ENCODE peak calls at places on chromosomes 1 and 21, in nine cellular contexts. A is CD8-positive, alpha-beta T cell; X is fibroblast of lung; J is CD8-positive, alpha-beta memory T cell; Q is kidney epithelial cell; C is ovary; P is stomach; E is mammary epithelial cell; K is upper lobe of right lung. M is an unnamed sample.
A peak's percentile ranks its signal among the peaks of the same experiment; 100 is the strongest.

GRCh38 chr1:154669464-154670282 is 61.7 kb upstream of the ADAR start:
- DNase-seq in C (peak; percentile 68), P (peak; percentile 71), K (peak; percentile 81), J (peak; percentile 69), A (peak; percentile 72), X (peak; percentile 70), E (peak; percentile 57), Q (peak; percentile 26), M (peak; percentile 72)

GRCh38 chr1:224054012-224054411 is 59.9 kb upstream of the FBXO28 start:
- DNase-seq in E (peak; percentile 24), J (no peak), K (no peak), Q (no peak), P (no peak), C (no peak), X (no peak), A (no peak), M (peak; percentile 48)

GRCh38 chr1:174021611-174022079 is 512 bp downstream of the RC3H1 start:
- DNase-seq in J (no peak), C (peak; percentile 68), E (peak; percentile 56), A (peak; percentile 34), K (no peak), P (no peak), X (peak; percentile 66), Q (no peak), M (no peak)

GRCh38 chr1:192776206-192776605 is 32.6 kb upstream of the RGS2 start:
- DNase-seq in E (no peak), C (no peak), Q (no peak), P (no peak), X (no peak), J (no peak), A (no peak), K (no peak), M (no peak)

GRCh38 chr1:65590279-65590678 is 169.8 kb downstream of the LEPR start:
- DNase-seq in C (no peak), P (no peak), A (no peak), J (no peak), E (no peak), X (no peak), Q (no peak), K (no peak), M (no peak)

GRCh38 chr1:227316941-227317540 is 1.3 kb downstream of the CDC42BPA start:
- DNase-seq in P (no peak), Q (no peak), E (peak; percentile 32), J (no peak), C (no peak), A (no peak), K (no peak), X (peak; percentile 39), M (no peak)

GRCh38 chr1:183164350-183164749 is 21.7 kb upstream of the LAMC2 start:
- DNase-seq in X (peak; percentile 93), Q (peak; percentile 91), J (no peak), E (peak; percentile 94), A (no peak), P (no peak), C (no peak), K (no peak), M (peak; percentile 96)

GRCh38 chr21:35904995-35905972 is 155.0 kb downstream of the SETD4 start:
- DNase-seq in X (peak; percentile 17), P (no peak), E (no peak), K (peak; percentile 60), Q (no peak), J (no peak), A (no peak), C (no peak), M (no peak)

GRCh38 chr21:29233611-29234540 is 64.8 kb upstream of the BACH1 start:
- DNase-seq in P (no peak), X (no peak), K (no peak), A (no peak), J (no peak), Q (no peak), E (peak; percentile 39), C (no peak), M (peak; percentile 31)

GRCh38 chr1:21574464-21575151 is 65.4 kb downstream of the ALPL start:
- DNase-seq in E (peak; percentile 28), A (no peak), P (peak; percentile 48), C (peak; percentile 62), J (no peak), K (no peak), Q (no peak), X (peak; percentile 55), M (no peak)

GRCh38 chr1:59298178-59298583 is 1.3 kb downstream of the FGGY start:
- DNase-seq in J (no peak), E (no peak), A (no peak), X (no peak), P (no peak), Q (no peak), C (peak; percentile 62), K (no peak), M (no peak)

GRCh38 chr1:95263400-95263799 is 29.4 kb downstream of the RWDD3 start:
- DNase-seq in Q (no peak), E (no peak), A (no peak), C (no peak), P (no peak), K (no peak), J (no peak), X (peak; percentile 29), M (no peak)

GRCh38 chr1:171794085-171794484 is 12.6 kb downstream of the METTL13 start:
- DNase-seq in P (no peak), Q (peak; percentile 69), K (no peak), X (peak; percentile 71), J (no peak), C (no peak), A (no peak), E (peak; percentile 92), M (peak; percentile 94)

GRCh38 chr1:59422921-59423575 is 126.2 kb downstream of the FGGY start:
- DNase-seq in X (no peak), Q (no peak), C (no peak), P (peak; percentile 92), J (no peak), E (no peak), A (no peak), K (peak; percentile 70), M (no peak)

GRCh38 chr1:15172405-15173259 is 19.1 kb downstream of the TMEM51 start:
- DNase-seq in J (no peak), X (peak; percentile 25), E (peak; percentile 94), K (peak; percentile 6), A (no peak), P (no peak), Q (no peak), C (no peak), M (peak; percentile 93)

GRCh38 chr21:45481566-45481965 is 60.7 kb downstream of the SLC19A1 start:
- DNase-seq in P (no peak), Q (no peak), K (no peak), X (no peak), E (no peak), C (no peak), J (no peak), A (no peak), M (no peak)
- H3K36me3 ChIP-seq in P (peaks cover 13% of the 10 kb centered on the region), Q (peaks cover 5% of the 10 kb centered on the region), K (peaks cover 4% of the 10 kb centered on the region), X (peaks cover 17% of the 10 kb centered on the region), E (peaks cover 6% of the 10 kb centered on the region), C (no peaks in the 10 kb centered on the region), J (no peaks in the 10 kb centered on the region), A (no peaks in the 10 kb centered on the region), M (no peaks in the 10 kb centered on the region)

DNA sequence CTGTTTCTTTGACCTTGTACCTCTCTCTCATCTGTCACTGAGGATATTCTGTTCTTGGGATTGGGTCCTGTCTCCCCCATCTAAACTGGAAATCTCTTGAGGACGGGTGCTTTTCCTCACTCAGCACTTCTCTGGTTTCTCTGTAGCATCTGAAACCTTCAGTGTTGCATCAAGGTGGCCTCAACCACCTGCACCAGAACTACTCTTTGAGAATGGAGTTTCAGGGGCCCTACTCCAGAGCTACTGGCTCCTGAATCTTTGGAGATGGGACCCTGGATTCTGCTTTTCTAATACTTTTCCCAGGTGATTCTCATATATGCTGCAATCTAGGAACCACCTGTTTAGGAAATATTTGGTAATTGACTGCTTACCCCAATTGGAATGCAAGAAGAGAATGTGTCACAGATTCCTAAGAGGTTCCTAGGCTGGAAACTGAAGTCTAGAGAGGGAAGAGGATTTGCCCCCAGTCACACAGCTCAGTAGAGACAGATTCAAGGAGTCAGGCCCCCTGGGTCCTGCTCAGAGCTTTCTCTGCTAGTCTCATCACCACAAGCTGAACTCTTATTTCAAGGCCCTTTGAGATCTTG is 48.8 kb downstream of the EIF2D start:
- DNase-seq in E (no peak), J (no peak), X (peak; percentile 15), Q (no peak), K (no peak), P (no peak), A (no peak), C (no peak), M (peak; percentile 23)
- H3K36me3 ChIP-seq in E (no peaks in the 10 kb centered on the region), J (peaks cover 52% of the 10 kb centered on the region), X (no peaks in the 10 kb centered on the region), Q (no peaks in the 10 kb centered on the region), K (no peaks in the 10 kb centered on the region), P (peaks cover 10% of the 10 kb centered on the region), A (peaks cover 35% of the 10 kb centered on the region), C (no peaks in the 10 kb centered on the region), M (no peaks in the 10 kb centered on the region)

GRCh38 chr1:1385931-1386330 is 10.9 kb upstream of the AURKAIP1 start:
- DNase-seq in C (no peak), K (no peak), J (no peak), Q (no peak), P (no peak), E (no peak), A (no peak), X (no peak), M (no peak)

GRCh38 chr1:1388078-1388472 is 11.1 kb downstream of the CCNL2 start:
- DNase-seq in K (no peak), E (no peak), P (no peak), C (no peak), Q (no peak), J (no peak), X (no peak), A (no peak), M (no peak)

GRCh38 chr1:1390675-1391074 is 8.5 kb downstream of the CCNL2 start:
- DNase-seq in P (no peak), K (no peak), A (no peak), J (no peak), E (no peak), X (no peak), Q (no peak), C (no peak), M (no peak)

GRCh38 chr1:1391225-1391624 is 7.9 kb downstream of the CCNL2 start:
- DNase-seq in C (no peak), X (no peak), E (no peak), P (no peak), A (no peak), Q (no peak), K (no peak), J (no peak), M (no peak)

GRCh38 chr1:1387098-1388077 is 11.7 kb downstream of the CCNL2 start:
- DNase-seq in K (no peak), E (no peak), C (no peak), X (no peak), Q (no peak), A (no peak), P (no peak), J (no peak), M (no peak)
- H3K36me3 ChIP-seq in K (peaks cover 71% of the 10 kb centered on the region), E (peaks cover 36% of the 10 kb centered on the region), C (peaks cover 2% of the 10 kb centered on the region), X (peaks cover 31% of the 10 kb centered on the region), Q (peaks cover 5% of the 10 kb centered on the region), A (peaks cover 55% of the 10 kb centered on the region), P (peaks cover 79% of the 10 kb centered on the region), J (peaks cover 63% of the 10 kb centered on the region), M (peaks cover 37% of the 10 kb centered on the region)

DNA sequence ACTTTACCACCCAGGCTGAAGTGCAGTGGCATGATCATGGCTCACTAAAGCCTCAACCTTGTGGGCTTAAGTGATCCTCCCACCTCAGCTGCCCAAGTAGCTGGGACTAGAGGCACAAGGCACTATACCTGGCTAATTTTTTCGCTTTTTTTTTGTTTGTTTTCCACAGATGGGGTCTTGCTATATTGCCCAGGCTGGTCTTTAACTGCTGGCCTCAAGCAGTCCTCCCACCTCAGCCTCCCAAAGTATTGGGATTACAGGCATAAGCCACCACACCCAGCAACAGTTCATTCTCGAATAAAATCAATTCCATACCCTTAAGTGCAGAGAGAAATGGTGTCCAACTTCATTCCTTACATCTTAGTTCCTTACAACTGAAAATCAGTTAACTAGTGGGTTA is 24.8 kb downstream of the DCAF8 start:
- DNase-seq in Q (no peak), X (no peak), K (no peak), P (no peak), C (no peak), A (no peak), J (no peak), E (no peak), M (no peak)
- H3K36me3 ChIP-seq in Q (peaks cover 1% of the 10 kb centered on the region), X (peaks cover 10% of the 10 kb centered on the region), K (peaks cover 88% of the 10 kb centered on the region), P (peaks cover 98% of the 10 kb centered on the region), C (no peaks in the 10 kb centered on the region), A (peaks cover 44% of the 10 kb centered on the region), J (peaks cover 50% of the 10 kb centered on the region), E (peaks cover 36% of the 10 kb centered on the region), M (peaks cover 22% of the 10 kb centered on the region)

M was measured in bronchial epithelial cell.